ENCODE peak calls at places on chromosome 7, in seven cellular contexts. Z is CD8-positive, alpha-beta memory T cell; D is CD8-positive, alpha-beta T cell; J is AG20443; R is activated T-cell treated with anti-CD3 and anti-CD28 coated beads for 48 hours; F is transverse colon; P is RCC 7860. M is an unnamed sample.

GRCh38 chr7:137755846-137756685 is 90.7 kb downstream of the DGKI start:
- DNase-seq in J (no peak), Z (no peak), P (peak; percentile 84), D (no peak), F (no peak), R (no peak), M (no peak)

GRCh38 chr7:36644625-36645422 is 79.5 kb downstream of the AOAH start:
- DNase-seq in P (no peak), Z (no peak), D (no peak), F (no peak), J (no peak), R (no peak), M (no peak)

GRCh38 chr7:137754076-137754851 is 92.5 kb downstream of the DGKI start:
- DNase-seq in F (no peak), Z (no peak), P (no peak), D (no peak), R (no peak), J (peak; percentile 23), M (no peak)

GRCh38 chr7:92421676-92422435 is 25.4 kb upstream of the GATAD1 start:
- DNase-seq in Z (no peak), P (no peak), F (no peak), J (no peak), R (no peak), D (no peak), M (no peak)

GRCh38 chr7:118153551-118154177 is 30.3 kb upstream of the LSM8 start:
- DNase-seq in F (peak; percentile 12), J (peak; percentile 26), Z (peak; percentile 10), P (peak; percentile 46), R (no peak), D (peak; percentile 11), M (peak; percentile 67)

GRCh38 chr7:137545059-137545730 is 201.7 kb upstream of the PTN start:
- DNase-seq in D (no peak), F (no peak), J (no peak), Z (no peak), P (no peak), R (no peak), M (no peak)

GRCh38 chr7:130595986-130596385 is 72.6 kb downstream of the COPG2 start:
- DNase-seq in D (no peak), Z (no peak), J (no peak), P (no peak), F (no peak), R (no peak), M (no peak)

GRCh38 chr7:149266451-149266850 is 4.5 kb downstream of the ZNF783 start:
- DNase-seq in J (no peak), R (no peak), P (no peak), Z (no peak), D (no peak), F (no peak), M (no peak)

GRCh38 chr7:49780953-49781352 is 7.5 kb downstream of the VWC2 start:
- DNase-seq in F (no peak), Z (no peak), P (no peak), J (no peak), D (no peak), R (no peak), M (no peak)

GRCh38 chr7:143416565-143417149 is 8.0 kb upstream of the EPHA1 start:
- DNase-seq in Z (peak; percentile 49), R (no peak), J (peak; percentile 62), D (no peak), P (peak; percentile 47), F (no peak), M (peak; percentile 66)